ENCODE peak calls at places on chromosome 18, in six cellular contexts. U, E, X, B, J and T are unnamed samples.

GRCh38 chr18:32552421-32553030 is 81.8 kb upstream of the GAREM1 start:
- DNase-seq in U (peak), E (peak), X (peak), B (peak), J (peak), T (no peak)

GRCh38 chr18:31156831-31157763 is 5.6 kb downstream of the DSC1 start:
- DNase-seq in U (no peak), E (peak), X (no peak), B (peak), J (no peak), T (no peak)

GRCh38 chr18:3960142-3960541 is 495.0 kb downstream of the DLGAP1 start:
- DNase-seq in U (no peak), E (no peak), X (no peak), B (peak), J (no peak), T (no peak)

GRCh38 chr18:56299740-56300139 is 338.7 kb downstream of the TXNL1 start:
- DNase-seq in U (no peak), E (no peak), X (no peak), B (no peak), J (no peak), T (no peak)

GRCh38 chr18:75247041-75247551 is 36.5 kb downstream of the TSHZ1 start:
- DNase-seq in U (peak), E (no peak), X (no peak), B (no peak), J (no peak), T (no peak)

GRCh38 chr18:45361148-45361851 is 254.0 kb upstream of the SLC14A2 start:
- DNase-seq in U (no peak), E (no peak), X (no peak), B (no peak), J (no peak), T (no peak)

GRCh38 chr18:23584019-23584970 is 2.0 kb downstream of the NPC1 start:
- DNase-seq in U (no peak), E (no peak), X (no peak), B (no peak), J (no peak), T (no peak)

GRCh38 chr18:63681449-63682381 is 20.0 kb upstream of the SERPINB3 start:
- DNase-seq in U (no peak), E (no peak), X (no peak), B (no peak), J (no peak), T (no peak)

GRCh38 chr18:22504665-22505064 is 87.0 kb upstream of the CTAGE1 start:
- DNase-seq in U (no peak), E (no peak), X (no peak), B (no peak), J (no peak), T (no peak)

GRCh38 chr18:3481696-3482210 is 31.8 kb downstream of the TGIF1 start:
- DNase-seq in U (peak), E (no peak), X (no peak), B (peak), J (no peak), T (no peak)

GRCh38 chr18:79439201-79440023 is 43.7 kb downstream of the NFATC1 start:
- DNase-seq in U (no peak), E (no peak), X (no peak), B (no peak), J (no peak), T (no peak)

GRCh38 chr18:61531182-61531581 is 198.0 kb downstream of the CDH20 start:
- DNase-seq in U (no peak), E (no peak), X (no peak), B (no peak), J (no peak), T (no peak)

GRCh38 chr18:62564044-62564443 is 41.2 kb downstream of the ZCCHC2 start:
- DNase-seq in U (no peak), E (no peak), X (no peak), B (no peak), J (no peak), T (no peak)

GRCh38 chr18:23862071-23862470 is 152.5 kb upstream of the TTC39C start:
- DNase-seq in U (no peak), E (no peak), X (no peak), B (no peak), J (no peak), T (no peak)

GRCh38 chr18:27413495-27414401 is 228.6 kb upstream of the CHST9 start:
- DNase-seq in U (no peak), E (no peak), X (no peak), B (no peak), J (no peak), T (no peak)

GRCh38 chr18:10736984-10737383 is 211.2 kb downstream of the NAPG start:
- DNase-seq in U (no peak), E (no peak), X (no peak), B (peak), J (no peak), T (no peak)

GRCh38 chr18:24982831-24983230 is 369.1 kb downstream of the ZNF521 start:
- DNase-seq in U (no peak), E (no peak), X (no peak), B (no peak), J (no peak), T (no peak)

GRCh38 chr18:79642626-79643025 is 37.0 kb upstream of the CTDP1 start:
- DNase-seq in U (no peak), E (no peak), X (no peak), B (no peak), J (no peak), T (no peak)

GRCh38 chr18:44594779-44595467 is 85.8 kb upstream of the SETBP1 start:
- DNase-seq in U (no peak), E (no peak), X (no peak), B (peak), J (no peak), T (no peak)

GRCh38 chr18:49510393-49511115 is 23.5 kb upstream of the C18orf32 start:
- DNase-seq in U (peak), E (peak), X (peak), B (peak), J (peak), T (no peak)

GRCh38 chr18:57909620-57910019 is 106.5 kb upstream of the ATP8B1 start:
- DNase-seq in U (no peak), E (no peak), X (no peak), B (no peak), J (no peak), T (no peak)

GRCh38 chr18:37458697-37459096 is 106.9 kb downstream of the CELF4 start:
- DNase-seq in U (no peak), E (no peak), X (no peak), B (no peak), J (no peak), T (no peak)

GRCh38 chr18:26875040-26875654 is 9.6 kb upstream of the AQP4 start:
- DNase-seq in U (no peak), E (no peak), X (no peak), B (no peak), J (no peak), T (no peak)

GRCh38 chr18:7945882-7946281 is 378.8 kb downstream of the PTPRM start:
- DNase-seq in U (no peak), E (no peak), X (no peak), B (no peak), J (no peak), T (no peak)

GRCh38 chr18:24011095-24011917 is 3.2 kb upstream of the TTC39C start:
- DNase-seq in U (no peak), E (no peak), X (no peak), B (no peak), J (no peak), T (no peak)

GRCh38 chr18:30889582-30890301 is 152.8 kb downstream of the DSC3 start:
- DNase-seq in U (peak), E (peak), X (no peak), B (peak), J (no peak), T (no peak)

GRCh38 chr18:24490545-24490944 is 30.1 kb downstream of the HRH4 start:
- DNase-seq in U (no peak), E (no peak), X (no peak), B (no peak), J (no peak), T (no peak)

GRCh38 chr18:3852321-3852720 is 402.3 kb downstream of the TGIF1 start:
- DNase-seq in U (no peak), E (no peak), X (no peak), B (peak), J (no peak), T (no peak)

GRCh38 chr18:58186258-58186948 is 142.4 kb downstream of the NEDD4L start:
- DNase-seq in U (no peak), E (no peak), X (peak), B (no peak), J (no peak), T (no peak)

GRCh38 chr18:22556271-22556990 is 138.7 kb upstream of the CTAGE1 start:
- DNase-seq in U (no peak), E (no peak), X (peak), B (no peak), J (no peak), T (no peak)

GRCh38 chr18:37662546-37663339 is 97.1 kb upstream of the CELF4 start:
- DNase-seq in U (no peak), E (no peak), X (no peak), B (no peak), J (no peak), T (peak)

GRCh38 chr18:76847926-76848325 is 25.6 kb downstream of the ZNF236 start:
- DNase-seq in U (no peak), E (no peak), X (no peak), B (peak), J (no peak), T (no peak)
- TF ChIP-seq CTCF in U (no peak), E (no peak), X (peak), B (peak), J (no peak), T (peak)

DNA sequence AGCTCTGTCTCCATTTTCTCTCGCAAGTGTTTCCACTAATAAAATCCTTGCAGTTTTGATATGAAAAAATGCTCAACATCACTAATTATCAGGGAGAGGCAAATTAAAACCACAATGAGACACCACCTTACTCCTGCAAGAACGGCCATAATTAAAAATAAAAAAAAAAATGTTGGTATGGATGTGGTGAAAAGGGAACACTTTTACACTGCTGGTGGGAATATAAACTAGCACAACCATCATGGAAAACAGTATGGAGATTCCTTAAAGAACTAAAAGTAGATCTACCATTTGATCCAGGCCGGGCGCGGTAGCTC is 49.8 kb upstream of the GREB1L start:
- DNase-seq in U (no peak), E (no peak), X (no peak), B (no peak), J (no peak), T (no peak)
- TF ChIP-seq CTCF in U (no peak), E (no peak), X (no peak), B (no peak), J (no peak), T (no peak)

DNA sequence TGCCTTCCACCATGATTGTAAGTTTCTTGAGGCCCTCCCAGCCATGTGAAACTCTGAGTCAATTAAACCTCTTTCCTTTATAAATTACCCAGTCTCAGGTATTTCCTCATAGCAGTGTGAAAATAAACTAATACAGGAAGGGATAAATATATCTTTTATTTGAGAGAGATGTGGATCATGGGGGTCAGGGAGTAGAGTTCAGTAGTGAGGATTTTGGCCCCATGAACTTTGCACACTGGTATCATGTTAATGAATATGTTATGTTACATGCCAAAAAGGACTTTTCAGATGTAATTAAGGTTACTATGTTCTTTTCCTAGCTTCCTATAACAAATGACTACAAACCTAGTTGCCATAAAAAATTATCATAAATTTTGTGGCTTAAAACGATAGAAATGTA is 1393.7 kb downstream of the DSC3 start:
- DNase-seq in U (no peak), E (no peak), X (no peak), B (no peak), J (no peak), T (no peak)
- TF ChIP-seq CTCF in U (no peak), E (no peak), X (no peak), B (no peak), J (no peak), T (no peak)

GRCh38 chr18:9549405-9549804 is 65.0 kb downstream of the PPP4R1 start:
- DNase-seq in U (no peak), E (no peak), X (no peak), B (no peak), J (no peak), T (no peak)
- TF ChIP-seq CTCF in U (peak), E (no peak), X (no peak), B (peak), J (no peak), T (no peak)

DNA sequence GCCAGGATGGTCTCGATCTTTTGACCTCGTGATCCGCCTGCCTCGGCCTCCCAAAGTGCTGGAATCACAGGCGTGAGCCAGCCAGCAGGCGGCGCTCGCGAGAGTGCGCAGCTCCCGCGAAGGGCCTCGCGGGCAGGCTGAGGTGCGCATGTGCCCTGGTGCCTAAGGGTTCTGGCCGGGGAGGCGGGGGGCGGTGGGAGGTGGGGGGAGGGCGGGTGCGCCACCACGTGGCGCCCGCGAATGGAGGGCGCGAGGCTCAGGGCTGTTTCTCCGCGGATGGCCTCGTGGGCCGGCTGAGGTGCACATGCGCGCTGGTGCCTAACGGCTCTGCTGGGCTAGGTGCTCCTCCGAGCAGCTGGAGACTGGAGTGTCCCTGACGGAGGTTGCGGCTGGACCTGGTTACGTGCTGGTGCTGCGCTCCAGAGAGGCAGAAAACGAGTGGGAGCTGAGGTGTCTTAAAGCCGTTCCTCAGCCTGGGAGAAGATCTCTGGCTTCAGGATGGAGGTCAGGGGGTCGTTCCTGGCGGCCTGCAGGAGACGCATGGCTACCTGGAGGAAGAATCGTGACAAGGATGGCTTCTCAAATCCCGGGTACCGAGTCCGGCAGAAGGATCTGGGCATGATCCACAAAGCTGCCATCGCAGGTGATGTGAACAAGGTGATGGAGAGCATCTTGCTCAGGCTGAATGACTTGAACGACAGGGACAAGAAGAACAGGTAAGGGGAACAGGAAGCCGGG is at the start of gene ANKRD62:
- DNase-seq in U (no peak), E (no peak), X (no peak), B (peak), J (no peak), T (no peak)
- TF ChIP-seq CTCF in U (no peak), E (no peak), X (no peak), B (peak), J (no peak), T (no peak)

GRCh38 chr18:36335476-36336279 is 38.2 kb downstream of the FHOD3 start:
- DNase-seq in U (no peak), E (no peak), X (no peak), B (no peak), J (no peak), T (no peak)
- TF ChIP-seq CTCF in U (no peak), E (no peak), X (no peak), B (no peak), J (no peak), T (no peak)

DNA sequence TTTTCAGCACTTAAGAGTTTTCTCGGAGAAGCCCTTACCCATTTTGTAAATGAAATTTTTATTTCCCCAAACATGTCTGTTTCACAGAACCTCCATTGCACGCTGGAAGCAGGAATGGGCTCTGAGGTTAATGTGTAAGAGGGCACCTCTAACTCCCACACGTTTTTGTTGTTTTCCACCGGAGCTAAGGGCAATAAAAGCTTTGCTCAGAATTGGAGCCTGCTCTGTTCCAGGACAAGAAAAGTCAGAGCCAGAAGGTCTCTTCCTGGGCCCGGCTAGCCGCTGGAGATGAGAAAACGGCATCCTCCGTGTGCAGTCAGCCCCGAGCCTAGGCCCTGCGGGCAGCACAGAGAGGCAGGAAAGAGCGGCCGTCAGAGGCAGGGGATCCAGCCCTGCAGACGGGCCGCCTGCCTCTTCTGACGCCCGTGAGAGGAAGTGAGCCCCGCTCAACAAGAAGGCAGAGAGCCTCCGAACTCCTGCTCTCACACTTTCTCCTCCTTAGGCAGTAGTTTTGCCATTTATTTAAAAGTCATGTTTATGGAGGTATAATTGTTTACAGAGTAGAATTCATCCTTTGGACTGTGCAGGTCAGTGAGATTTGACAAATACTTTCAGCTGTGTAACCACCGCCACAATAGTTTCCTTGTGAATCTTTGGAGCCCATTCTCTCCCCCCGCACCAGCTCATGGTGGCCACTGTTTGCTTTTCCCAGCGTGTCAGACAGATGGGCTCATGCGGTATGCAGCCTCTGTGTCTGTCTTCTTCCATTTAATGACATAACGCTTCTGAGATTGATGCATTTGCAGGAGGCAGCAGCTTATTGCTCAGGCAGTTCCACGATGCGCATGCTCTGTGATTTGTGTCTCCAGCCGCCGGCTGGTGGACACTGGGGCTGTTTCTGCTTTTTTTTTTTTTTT is 117.3 kb downstream of the GALR1 start:
- DNase-seq in U (no peak), E (peak), X (no peak), B (peak), J (no peak), T (no peak)
- TF ChIP-seq CTCF in U (no peak), E (no peak), X (no peak), B (no peak), J (no peak), T (no peak)

GRCh38 chr18:9003406-9004100 is 98.9 kb upstream of the NDUFV2 start:
- DNase-seq in U (no peak), E (no peak), X (no peak), B (no peak), J (no peak), T (no peak)

GRCh38 chr18:8999872-9000271 is 102.6 kb upstream of the NDUFV2 start:
- DNase-seq in U (no peak), E (no peak), X (no peak), B (peak), J (no peak), T (no peak)

GRCh38 chr18:9000736-9001135 is 101.8 kb upstream of the NDUFV2 start:
- DNase-seq in U (no peak), E (no peak), X (no peak), B (no peak), J (no peak), T (no peak)

GRCh38 chr18:8998481-8999217 is 103.8 kb upstream of the NDUFV2 start:
- DNase-seq in U (no peak), E (no peak), X (no peak), B (no peak), J (no peak), T (no peak)

GRCh38 chr18:9001209-9001608 is 101.3 kb upstream of the NDUFV2 start:
- DNase-seq in U (no peak), E (no peak), X (no peak), B (no peak), J (no peak), T (no peak)
- TF ChIP-seq CTCF in U (no peak), E (no peak), X (no peak), B (no peak), J (no peak), T (no peak)

GRCh38 chr18:35128675-35129074 is 87.5 kb downstream of the MAPRE2 start:
- DNase-seq in U (no peak), E (no peak), X (no peak), B (no peak), J (no peak), T (no peak)

GRCh38 chr18:35131387-35132283 is 90.4 kb downstream of the MAPRE2 start:
- DNase-seq in U (no peak), E (no peak), X (no peak), B (no peak), J (no peak), T (no peak)

GRCh38 chr18:35130236-35130635 is 89.0 kb downstream of the MAPRE2 start:
- DNase-seq in U (no peak), E (no peak), X (no peak), B (no peak), J (no peak), T (no peak)

GRCh38 chr18:35123811-35124210 is 82.6 kb downstream of the MAPRE2 start:
- DNase-seq in U (no peak), E (no peak), X (no peak), B (no peak), J (no peak), T (no peak)

GRCh38 chr18:35127201-35127600 is 86.0 kb downstream of the MAPRE2 start:
- DNase-seq in U (no peak), E (no peak), X (no peak), B (peak), J (no peak), T (no peak)
- TF ChIP-seq CTCF in U (peak), E (no peak), X (no peak), B (peak), J (no peak), T (peak)